ENCODE peak calls at places on chromosome 6, in eight cellular contexts. One of them, this sample, is unnamed.

GRCh38 chr6:137945149-137945498 is 78.1 kb downstream of the TNFAIP3 start:
- DNase-seq in astrocyte of the spinal cord: no peak
- DNase-seq in left ventricle myocardium superior: no peak
- DNase-seq in NCI-H2029: no peak
- DNase-seq in stimulated activated CD4-positive, alpha-beta T cell treated with anti-CD3 and anti-CD28 coated beads, Interleukin-4, amount 100 ng/mL, for 48 hours: no peak
- DNase-seq in activated naive CD4-positive, alpha-beta T cell treated with anti-CD3 and anti-CD28 coated beads, Interleukin-2, amount 50 U/mL, for 16 hours: no peak
- DNase-seq in NCI-H1417: no peak
- DNase-seq in cardiac muscle cell: no peak
- DNase-seq in this sample: no peak

GRCh38 chr6:27495386-27496135 is 22.7 kb upstream of the ZNF184 start:
- DNase-seq in astrocyte of the spinal cord: peak
- DNase-seq in left ventricle myocardium superior: peak
- DNase-seq in NCI-H2029: no peak
- DNase-seq in stimulated activated CD4-positive, alpha-beta T cell treated with anti-CD3 and anti-CD28 coated beads, Interleukin-4, amount 100 ng/mL, for 48 hours: peak
- DNase-seq in activated naive CD4-positive, alpha-beta T cell treated with anti-CD3 and anti-CD28 coated beads, Interleukin-2, amount 50 U/mL, for 16 hours: peak
- DNase-seq in NCI-H1417: no peak
- DNase-seq in cardiac muscle cell: peak
- DNase-seq in this sample: no peak

GRCh38 chr6:7723041-7723447 is 2.9 kb upstream of the BMP6 start:
- DNase-seq in astrocyte of the spinal cord: peak
- DNase-seq in left ventricle myocardium superior: peak
- DNase-seq in NCI-H2029: peak
- DNase-seq in stimulated activated CD4-positive, alpha-beta T cell treated with anti-CD3 and anti-CD28 coated beads, Interleukin-4, amount 100 ng/mL, for 48 hours: peak
- DNase-seq in activated naive CD4-positive, alpha-beta T cell treated with anti-CD3 and anti-CD28 coated beads, Interleukin-2, amount 50 U/mL, for 16 hours: peak
- DNase-seq in NCI-H1417: peak
- DNase-seq in cardiac muscle cell: peak
- DNase-seq in this sample: peak

GRCh38 chr6:105667061-105667460 is 264.2 kb upstream of the PREP start:
- DNase-seq in astrocyte of the spinal cord: no peak
- DNase-seq in left ventricle myocardium superior: no peak
- DNase-seq in NCI-H2029: peak
- DNase-seq in stimulated activated CD4-positive, alpha-beta T cell treated with anti-CD3 and anti-CD28 coated beads, Interleukin-4, amount 100 ng/mL, for 48 hours: no peak
- DNase-seq in activated naive CD4-positive, alpha-beta T cell treated with anti-CD3 and anti-CD28 coated beads, Interleukin-2, amount 50 U/mL, for 16 hours: no peak
- DNase-seq in NCI-H1417: no peak
- DNase-seq in cardiac muscle cell: no peak
- DNase-seq in this sample: no peak

GRCh38 chr6:56959938-56960337 is 5.0 kb downstream of the BEND6 start:
- DNase-seq in astrocyte of the spinal cord: peak
- DNase-seq in left ventricle myocardium superior: no peak
- DNase-seq in NCI-H2029: no peak
- DNase-seq in stimulated activated CD4-positive, alpha-beta T cell treated with anti-CD3 and anti-CD28 coated beads, Interleukin-4, amount 100 ng/mL, for 48 hours: no peak
- DNase-seq in activated naive CD4-positive, alpha-beta T cell treated with anti-CD3 and anti-CD28 coated beads, Interleukin-2, amount 50 U/mL, for 16 hours: no peak
- DNase-seq in NCI-H1417: no peak
- DNase-seq in cardiac muscle cell: no peak
- DNase-seq in this sample: no peak

GRCh38 chr6:157172830-157173536 is 150.3 kb downstream of the TMEM242 start:
- DNase-seq in astrocyte of the spinal cord: no peak
- DNase-seq in left ventricle myocardium superior: no peak
- DNase-seq in NCI-H2029: no peak
- DNase-seq in stimulated activated CD4-positive, alpha-beta T cell treated with anti-CD3 and anti-CD28 coated beads, Interleukin-4, amount 100 ng/mL, for 48 hours: no peak
- DNase-seq in activated naive CD4-positive, alpha-beta T cell treated with anti-CD3 and anti-CD28 coated beads, Interleukin-2, amount 50 U/mL, for 16 hours: no peak
- DNase-seq in NCI-H1417: no peak
- DNase-seq in cardiac muscle cell: no peak
- DNase-seq in this sample: no peak

GRCh38 chr6:64326939-64327338 is 691.3 kb downstream of the PHF3 start:
- DNase-seq in astrocyte of the spinal cord: no peak
- DNase-seq in left ventricle myocardium superior: no peak
- DNase-seq in NCI-H2029: no peak
- DNase-seq in stimulated activated CD4-positive, alpha-beta T cell treated with anti-CD3 and anti-CD28 coated beads, Interleukin-4, amount 100 ng/mL, for 48 hours: no peak
- DNase-seq in activated naive CD4-positive, alpha-beta T cell treated with anti-CD3 and anti-CD28 coated beads, Interleukin-2, amount 50 U/mL, for 16 hours: no peak
- DNase-seq in NCI-H1417: no peak
- DNase-seq in cardiac muscle cell: no peak
- DNase-seq in this sample: no peak

GRCh38 chr6:16432075-16433032 is 194.0 kb downstream of the GMPR start:
- DNase-seq in astrocyte of the spinal cord: peak
- DNase-seq in left ventricle myocardium superior: no peak
- DNase-seq in NCI-H2029: no peak
- DNase-seq in stimulated activated CD4-positive, alpha-beta T cell treated with anti-CD3 and anti-CD28 coated beads, Interleukin-4, amount 100 ng/mL, for 48 hours: no peak
- DNase-seq in activated naive CD4-positive, alpha-beta T cell treated with anti-CD3 and anti-CD28 coated beads, Interleukin-2, amount 50 U/mL, for 16 hours: no peak
- DNase-seq in NCI-H1417: no peak
- DNase-seq in cardiac muscle cell: no peak
- DNase-seq in this sample: peak

GRCh38 chr6:170229396-170229795 is 61.5 kb downstream of the DLL1 start:
- DNase-seq in astrocyte of the spinal cord: no peak
- DNase-seq in left ventricle myocardium superior: peak
- DNase-seq in NCI-H2029: no peak
- DNase-seq in stimulated activated CD4-positive, alpha-beta T cell treated with anti-CD3 and anti-CD28 coated beads, Interleukin-4, amount 100 ng/mL, for 48 hours: no peak
- DNase-seq in activated naive CD4-positive, alpha-beta T cell treated with anti-CD3 and anti-CD28 coated beads, Interleukin-2, amount 50 U/mL, for 16 hours: no peak
- DNase-seq in NCI-H1417: no peak
- DNase-seq in cardiac muscle cell: no peak
- DNase-seq in this sample: peak

GRCh38 chr6:139256087-139256486 is 35.7 kb downstream of the TXLNB start:
- DNase-seq in astrocyte of the spinal cord: peak
- DNase-seq in left ventricle myocardium superior: no peak
- DNase-seq in NCI-H2029: no peak
- DNase-seq in stimulated activated CD4-positive, alpha-beta T cell treated with anti-CD3 and anti-CD28 coated beads, Interleukin-4, amount 100 ng/mL, for 48 hours: no peak
- DNase-seq in activated naive CD4-positive, alpha-beta T cell treated with anti-CD3 and anti-CD28 coated beads, Interleukin-2, amount 50 U/mL, for 16 hours: no peak
- DNase-seq in NCI-H1417: no peak
- DNase-seq in cardiac muscle cell: no peak
- DNase-seq in this sample: no peak

GRCh38 chr6:102355578-102355977 is 962.1 kb downstream of the GRIK2 start:
- DNase-seq in astrocyte of the spinal cord: no peak
- DNase-seq in left ventricle myocardium superior: no peak
- DNase-seq in NCI-H2029: no peak
- DNase-seq in stimulated activated CD4-positive, alpha-beta T cell treated with anti-CD3 and anti-CD28 coated beads, Interleukin-4, amount 100 ng/mL, for 48 hours: no peak
- DNase-seq in activated naive CD4-positive, alpha-beta T cell treated with anti-CD3 and anti-CD28 coated beads, Interleukin-2, amount 50 U/mL, for 16 hours: no peak
- DNase-seq in NCI-H1417: no peak
- DNase-seq in cardiac muscle cell: no peak
- DNase-seq in this sample: no peak

GRCh38 chr6:23969344-23969743 is 156.7 kb upstream of the NRSN1 start:
- DNase-seq in astrocyte of the spinal cord: no peak
- DNase-seq in left ventricle myocardium superior: no peak
- DNase-seq in NCI-H2029: no peak
- DNase-seq in stimulated activated CD4-positive, alpha-beta T cell treated with anti-CD3 and anti-CD28 coated beads, Interleukin-4, amount 100 ng/mL, for 48 hours: no peak
- DNase-seq in activated naive CD4-positive, alpha-beta T cell treated with anti-CD3 and anti-CD28 coated beads, Interleukin-2, amount 50 U/mL, for 16 hours: no peak
- DNase-seq in NCI-H1417: no peak
- DNase-seq in cardiac muscle cell: no peak
- DNase-seq in this sample: no peak

GRCh38 chr6:99613705-99614429 is 7.2 kb downstream of the PRDM13 start:
- DNase-seq in astrocyte of the spinal cord: no peak
- DNase-seq in left ventricle myocardium superior: no peak
- DNase-seq in NCI-H2029: no peak
- DNase-seq in stimulated activated CD4-positive, alpha-beta T cell treated with anti-CD3 and anti-CD28 coated beads, Interleukin-4, amount 100 ng/mL, for 48 hours: no peak
- DNase-seq in activated naive CD4-positive, alpha-beta T cell treated with anti-CD3 and anti-CD28 coated beads, Interleukin-2, amount 50 U/mL, for 16 hours: peak
- DNase-seq in NCI-H1417: peak
- DNase-seq in cardiac muscle cell: peak
- DNase-seq in this sample: no peak

GRCh38 chr6:3939964-3940363 is 90.8 kb downstream of the FAM50B start:
- DNase-seq in astrocyte of the spinal cord: no peak
- DNase-seq in left ventricle myocardium superior: no peak
- DNase-seq in NCI-H2029: no peak
- DNase-seq in stimulated activated CD4-positive, alpha-beta T cell treated with anti-CD3 and anti-CD28 coated beads, Interleukin-4, amount 100 ng/mL, for 48 hours: no peak
- DNase-seq in activated naive CD4-positive, alpha-beta T cell treated with anti-CD3 and anti-CD28 coated beads, Interleukin-2, amount 50 U/mL, for 16 hours: no peak
- DNase-seq in NCI-H1417: no peak
- DNase-seq in cardiac muscle cell: no peak
- DNase-seq in this sample: no peak

GRCh38 chr6:75396005-75396800 is 97.4 kb downstream of the FILIP1 start:
- DNase-seq in astrocyte of the spinal cord: no peak
- DNase-seq in left ventricle myocardium superior: no peak
- DNase-seq in NCI-H2029: no peak
- DNase-seq in stimulated activated CD4-positive, alpha-beta T cell treated with anti-CD3 and anti-CD28 coated beads, Interleukin-4, amount 100 ng/mL, for 48 hours: no peak
- DNase-seq in activated naive CD4-positive, alpha-beta T cell treated with anti-CD3 and anti-CD28 coated beads, Interleukin-2, amount 50 U/mL, for 16 hours: no peak
- DNase-seq in NCI-H1417: no peak
- DNase-seq in cardiac muscle cell: no peak
- DNase-seq in this sample: no peak